ENCODE peak calls at places on chromosome 9, in ten cellular contexts. H is astrocyte of the spinal cord, V is lung microvascular endothelial cell, M is fibroblast of lung, G is choroid plexus epithelial cell, F is GM23338, X is fibroblast of mammary gland, I is substantia nigra, J is dorsolateral prefrontal cortex, Y is endothelial cell. L is an unnamed sample.

GRCh38 chr9:133146746-133147411 is 16.8 kb downstream of the GBGT1 start:
- DNase-seq in J (no peak), Y (no peak), F (no peak), I (no peak), X (no peak), H (no peak), V (no peak), M (no peak), G (no peak), L (no peak)

GRCh38 chr9:82117528-82117927 is 129.0 kb downstream of the SPATA31D1 start:
- DNase-seq in I (no peak), F (no peak), X (no peak), G (no peak), H (peak; percentile 55), M (no peak), V (no peak), J (no peak), Y (no peak), L (no peak)

GRCh38 chr9:125190371-125190801 is 783 bp upstream of the PPP6C start:
- DNase-seq in J (no peak), X (peak; percentile 18), I (no peak), G (peak; percentile 13), Y (no peak), H (no peak), F (peak; percentile 41), V (peak; percentile 13), M (no peak), L (peak; percentile 19)

GRCh38 chr9:133238851-133239532 is 29.9 kb upstream of the OBP2B start:
- DNase-seq in F (peak; percentile 91), G (peak; percentile 58), H (peak; percentile 8), I (peak; percentile 19), Y (peak; percentile 82), M (peak; percentile 16), J (no peak), V (peak; percentile 74), X (peak; percentile 53), L (peak; percentile 85)

GRCh38 chr9:76240578-76240977 is 153.6 kb downstream of the RFK start:
- DNase-seq in M (no peak), Y (no peak), J (no peak), I (no peak), G (no peak), X (no peak), H (no peak), V (no peak), F (no peak), L (no peak)

GRCh38 chr9:104776787-104777186 is 12.9 kb downstream of the NIPSNAP3B start:
- DNase-seq in G (peak; percentile 13), H (peak; percentile 7), I (no peak), F (no peak), Y (no peak), V (no peak), J (no peak), X (peak; percentile 49), M (peak; percentile 56), L (no peak)

GRCh38 chr9:26537211-26537610 is 355.4 kb downstream of the CAAP1 start:
- DNase-seq in M (no peak), Y (no peak), I (no peak), H (no peak), J (no peak), X (no peak), G (no peak), F (peak; percentile 5), V (no peak), L (no peak)

GRCh38 chr9:127968717-127969383 is 11.9 kb downstream of the EEIG1 start:
- DNase-seq in Y (no peak), G (peak; percentile 80), F (no peak), V (no peak), H (peak; percentile 78), X (peak; percentile 98), I (peak; percentile 73), J (no peak), M (peak; percentile 92), L (no peak)